ENCODE peak calls at places on chromosomes 5 and 9, in five cellular contexts. M is CD8-positive, alpha-beta T cell; E is lower lobe of right lung; P is transverse colon; F is endothelial cell of umbilical vein. Q is an unnamed sample.

GRCh38 chr5:55231476-55232193 is 1.8 kb downstream of the CCNO start:
- DNase-seq in F (peak; percentile 52), M (peak; percentile 20), P (peak; percentile 51), E (peak; percentile 47), Q (no peak)

GRCh38 chr5:119269061-119269579 is 86.7 kb upstream of the TNFAIP8 start:
- DNase-seq in P (peak; percentile 61), F (peak; percentile 73), M (peak; percentile 46), E (peak; percentile 58), Q (peak; percentile 80)

GRCh38 chr5:125415126-125415525 is 668.7 kb upstream of the ZNF608 start:
- DNase-seq in E (no peak), F (no peak), M (no peak), P (no peak), Q (no peak)

GRCh38 chr9:89138463-89139390 is 39.9 kb downstream of the SHC3 start:
- DNase-seq in E (no peak), P (no peak), M (no peak), F (peak; percentile 33), Q (no peak)

GRCh38 chr9:134474058-134474370 is 147.8 kb downstream of the RXRA start:
- DNase-seq in E (no peak), M (no peak), F (no peak), P (no peak), Q (no peak)

GRCh38 chr9:121643473-121643872 is 8.0 kb upstream of the DAB2IP start:
- DNase-seq in F (no peak), M (no peak), P (no peak), E (no peak), Q (no peak)

GRCh38 chr5:110977927-110978326 is 93.6 kb upstream of the TSLP start:
- DNase-seq in F (no peak), P (no peak), M (no peak), E (no peak), Q (no peak)

GRCh38 chr9:130536594-130537215 is 42.7 kb upstream of the FUBP3 start:
- DNase-seq in F (no peak), P (no peak), M (no peak), E (no peak), Q (no peak)

GRCh38 chr5:1842026-1842819 is 40.5 kb downstream of the IRX4 start:
- DNase-seq in E (no peak), F (no peak), P (no peak), M (no peak), Q (no peak)

GRCh38 chr5:149005077-149005892 is 57.6 kb downstream of the SH3TC2 start:
- DNase-seq in F (no peak), E (no peak), P (no peak), M (no peak), Q (no peak)

DNA sequence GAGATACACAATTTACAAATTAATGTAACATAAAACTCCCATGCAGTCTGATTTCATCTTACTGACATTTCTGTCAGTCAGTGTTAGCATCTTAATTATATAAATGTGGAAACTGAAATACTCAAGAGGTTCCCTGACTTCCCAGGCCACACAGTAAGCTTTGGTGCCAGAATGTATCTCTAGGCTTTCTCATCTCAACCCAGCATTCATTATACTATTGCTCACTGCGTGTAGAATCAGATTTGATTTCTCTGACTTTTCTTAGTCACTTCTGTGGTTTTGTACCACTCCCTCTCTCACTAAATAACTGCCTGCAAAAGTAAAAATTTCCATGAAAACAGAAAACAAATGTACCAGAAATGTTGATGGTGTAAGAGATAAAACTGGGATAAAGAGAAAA is 31.7 kb upstream of the CDKN2B start:
- DNase-seq in E (no peak), M (no peak), F (no peak), P (no peak), Q (no peak)
- H3K27ac ChIP-seq in E (no peak overlapping the region), M (no peak overlapping the region), F (no peak overlapping the region), P (peak overlapping the region; percentile 60), Q (peak overlapping the region; percentile 33)

GRCh38 chr9:132548971-132549649 is 33.3 kb upstream of the BARHL1 start:
- DNase-seq in P (no peak), E (no peak), F (no peak), M (no peak), Q (no peak)
- H3K4me1 ChIP-seq in P (peaks cover 4% of the 10 kb centered on the region), E (no peaks in the 10 kb centered on the region), F (peaks cover 14% of the 10 kb centered on the region), M (peaks cover 8% of the 10 kb centered on the region), Q (no peaks in the 10 kb centered on the region)

GRCh38 chr5:83494666-83495065 is 23.1 kb downstream of the VCAN start:
- DNase-seq in P (no peak), M (no peak), E (no peak), F (no peak), Q (no peak)
- H3K27ac ChIP-seq in P (no peak overlapping the region), M (no peak overlapping the region), E (no peak overlapping the region), F (no peak overlapping the region), Q (no peak overlapping the region)

DNA sequence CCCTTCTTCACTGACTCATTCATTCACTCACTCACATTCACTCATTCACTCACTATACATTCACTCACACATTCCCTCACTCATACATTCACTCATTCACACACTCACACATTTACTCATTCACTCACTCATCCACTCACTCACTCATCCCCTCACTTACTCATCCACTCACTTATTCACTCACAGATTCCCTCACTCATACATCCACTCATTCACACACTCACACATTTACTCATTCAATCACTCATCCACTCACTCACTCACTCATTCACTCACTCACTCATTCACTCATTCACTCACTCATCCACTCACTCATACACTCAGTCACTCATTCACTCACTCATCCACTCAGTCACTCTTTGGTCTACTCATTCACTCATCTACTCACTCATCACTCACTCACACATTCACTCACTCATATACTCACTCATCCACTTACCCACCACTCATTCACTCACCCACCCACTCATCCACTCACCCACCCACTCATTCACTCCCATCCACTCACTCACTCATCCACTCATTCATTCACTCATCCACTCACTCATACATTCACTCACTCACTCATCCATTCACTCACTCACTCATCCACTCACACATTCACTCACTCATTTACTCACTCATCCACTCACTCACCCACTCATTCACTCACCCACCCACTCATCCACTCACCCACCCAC is 27.2 kb downstream of the WNK2 start:
- DNase-seq in E (no peak), P (no peak), M (no peak), F (no peak), Q (no peak)
- H3K4me1 ChIP-seq in E (peaks cover 11% of the 10 kb centered on the region), P (peaks cover 43% of the 10 kb centered on the region), M (no peaks in the 10 kb centered on the region), F (no peaks in the 10 kb centered on the region), Q (peaks cover 6% of the 10 kb centered on the region)

GRCh38 chr9:16868706-16869105 is 1.8 kb downstream of the BNC2 start:
- DNase-seq in F (no peak), P (no peak), E (no peak), M (no peak), Q (no peak)
- H3K27ac ChIP-seq in F (no peak overlapping the region), P (peak overlapping the region; percentile 89), E (no peak overlapping the region), M (no peak overlapping the region), Q (peak overlapping the region; percentile 83)

DNA sequence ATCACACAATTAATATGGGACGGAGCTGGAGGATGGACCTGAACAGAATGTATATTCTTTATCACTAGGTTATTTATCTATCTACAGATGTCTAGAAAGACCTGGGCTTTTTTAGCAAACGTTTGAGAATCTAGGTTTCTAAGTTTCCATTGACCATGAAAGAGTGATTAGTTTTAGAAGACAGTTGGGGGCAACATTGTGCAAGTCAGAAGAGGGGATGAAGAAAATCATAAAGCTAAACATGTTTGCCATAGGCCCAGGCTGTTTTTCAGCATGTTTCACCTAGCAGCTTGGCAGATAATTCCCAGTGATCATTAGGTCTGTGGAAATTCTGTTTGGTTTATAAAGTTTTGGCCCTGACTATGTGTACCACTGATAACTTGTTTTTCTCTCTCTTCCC is 44.1 kb upstream of the CDKN2B start:
- DNase-seq in P (no peak), E (no peak), F (no peak), M (no peak), Q (no peak)
- H3K4me1 ChIP-seq in P (no peaks in the 10 kb centered on the region), E (no peaks in the 10 kb centered on the region), F (peaks cover 35% of the 10 kb centered on the region), M (peaks cover 28% of the 10 kb centered on the region), Q (no peaks in the 10 kb centered on the region)

GRCh38 chr5:113232667-113233066 is 202.1 kb downstream of the TSSK1B start:
- DNase-seq in P (no peak), M (no peak), E (no peak), F (peak; percentile 60), Q (no peak)

GRCh38 chr5:113230711-113231652 is 203.8 kb downstream of the TSSK1B start:
- DNase-seq in E (no peak), M (no peak), F (peak; percentile 48), P (no peak), Q (no peak)

GRCh38 chr5:113231653-113232000 is 203.2 kb downstream of the TSSK1B start:
- DNase-seq in E (no peak), F (no peak), M (no peak), P (no peak), Q (no peak)

GRCh38 chr5:113233606-113234005 is 201.2 kb downstream of the TSSK1B start:
- DNase-seq in F (no peak), E (no peak), P (no peak), M (no peak), Q (no peak)

DNA sequence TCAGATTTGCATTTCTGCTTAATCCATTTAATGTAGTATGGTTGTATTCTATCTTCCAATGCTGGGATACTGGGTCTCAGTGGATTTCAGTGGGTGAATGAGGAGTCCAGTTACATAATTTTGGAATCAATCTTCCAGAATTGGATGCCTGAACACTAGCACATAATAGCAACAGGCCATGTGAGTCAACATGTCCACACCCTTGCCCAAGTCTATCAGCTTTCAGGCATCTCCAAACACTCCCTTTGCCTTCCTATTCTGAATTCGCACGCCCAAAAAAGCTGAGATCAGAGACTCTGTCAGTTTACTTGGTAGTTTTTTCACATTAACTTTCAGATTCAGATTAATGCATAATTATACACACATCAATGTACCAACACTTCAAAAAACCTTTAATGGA is 202.5 kb downstream of the TSSK1B start:
- DNase-seq in P (no peak), F (no peak), M (no peak), E (no peak), Q (no peak)
- H3K27ac ChIP-seq in P (no peak overlapping the region), F (no peak overlapping the region), M (no peak overlapping the region), E (peak overlapping the region; percentile 15), Q (no peak overlapping the region)

GRCh38 chr9:129495422-129496186 is 125.3 kb downstream of the C9orf50 start:
- DNase-seq in M (peak; percentile 85), E (peak; percentile 96), P (peak; percentile 94), F (peak; percentile 85), Q (peak; percentile 77)

GRCh38 chr9:129497064-129497836 is 123.7 kb downstream of the C9orf50 start:
- DNase-seq in P (no peak), M (no peak), F (peak; percentile 15), E (no peak), Q (no peak)

GRCh38 chr9:129497837-129498450 is 123.0 kb downstream of the C9orf50 start:
- DNase-seq in E (no peak), M (no peak), P (no peak), F (no peak), Q (no peak)

GRCh38 chr9:129494113-129494789 is 126.7 kb downstream of the C9orf50 start:
- DNase-seq in F (no peak), E (peak; percentile 64), M (no peak), P (no peak), Q (no peak)

GRCh38 chr9:129496187-129497063 is 124.5 kb downstream of the C9orf50 start:
- DNase-seq in F (peak; percentile 92), M (peak; percentile 85), P (peak; percentile 89), E (peak; percentile 95), Q (peak; percentile 78)
- H3K4me1 ChIP-seq in F (peaks cover 24% of the 10 kb centered on the region), M (peaks cover 20% of the 10 kb centered on the region), P (peaks cover 63% of the 10 kb centered on the region), E (peaks cover 65% of the 10 kb centered on the region), Q (peaks cover 11% of the 10 kb centered on the region)